ENCODE peak calls at places on chromosomes 6 and 20, in six cellular contexts. I, F, K, Q, Z and M are unnamed samples.

GRCh38 chr20:54132612-54133433 is 41.0 kb downstream of the CYP24A1 start:
- DNase-seq in K (no peak), F (peak), Q (no peak), Z (no peak), I (no peak), M (no peak)

GRCh38 chr6:136751991-136752390 is 40.3 kb downstream of the MAP3K5 start:
- DNase-seq in K (no peak), Z (no peak), I (no peak), Q (no peak), F (no peak), M (no peak)

GRCh38 chr6:161265975-161266374 is 7.9 kb downstream of the AGPAT4 start:
- DNase-seq in F (no peak), Q (no peak), K (no peak), Z (no peak), I (no peak), M (peak)

GRCh38 chr6:87705070-87705691 is 3.1 kb upstream of the AKIRIN2 start:
- DNase-seq in K (peak), I (no peak), Q (peak), Z (no peak), F (peak), M (no peak)

GRCh38 chr20:48649868-48650267 is 177.9 kb downstream of the PREX1 start:
- DNase-seq in Z (no peak), I (no peak), F (no peak), Q (no peak), K (no peak), M (no peak)

GRCh38 chr20:59031326-59032022 is 661 bp downstream of the ATP5F1E start:
- DNase-seq in F (peak), Z (no peak), K (no peak), Q (no peak), I (no peak), M (no peak)

GRCh38 chr20:24662286-24662685 is 192.9 kb downstream of the SYNDIG1 start:
- DNase-seq in Q (no peak), K (no peak), I (no peak), Z (no peak), F (no peak), M (no peak)

GRCh38 chr20:63594043-63594561 is 20.1 kb upstream of the HELZ2 start:
- DNase-seq in Q (no peak), I (no peak), F (no peak), K (no peak), Z (no peak), M (no peak)

GRCh38 chr6:149049230-149049629 is 268.3 kb upstream of the TAB2 start:
- DNase-seq in Z (no peak), I (no peak), Q (no peak), K (no peak), F (no peak), M (no peak)

GRCh38 chr6:26233608-26234420 is 131.2 kb upstream of the BTN3A2 start:
- DNase-seq in Z (no peak), K (peak), F (no peak), I (no peak), Q (peak), M (no peak)

GRCh38 chr6:3561745-3562144 is 104.9 kb upstream of the SLC22A23 start:
- DNase-seq in I (no peak), Z (no peak), F (peak), K (no peak), Q (no peak), M (no peak)

GRCh38 chr20:48747840-48748416 is 79.9 kb downstream of the PREX1 start:
- DNase-seq in K (no peak), Z (no peak), I (no peak), Q (no peak), F (no peak), M (no peak)

GRCh38 chr20:41247523-41248370 is 69.8 kb downstream of the ZHX3 start:
- DNase-seq in I (no peak), Q (no peak), K (no peak), Z (no peak), F (no peak), M (no peak)

GRCh38 chr6:18155273-18155863 is at the start of gene KDM1B:
- DNase-seq in I (peak), F (peak), K (peak), Q (peak), Z (peak), M (peak)

GRCh38 chr6:18151801-18152200 is 3.1 kb downstream of the TPMT start:
- DNase-seq in I (no peak), K (no peak), F (no peak), Z (no peak), Q (no peak), M (no peak)

GRCh38 chr6:18154507-18155272 is at the start of gene TPMT:
- DNase-seq in K (no peak), Z (no peak), I (no peak), F (no peak), Q (no peak), M (no peak)

GRCh38 chr6:18153311-18153703 is 1.6 kb downstream of the TPMT start:
- DNase-seq in F (no peak), I (no peak), K (no peak), Z (no peak), Q (no peak), M (no peak)

GRCh38 chr6:18155864-18156396 is 708 bp downstream of the KDM1B start:
- DNase-seq in I (peak), Z (peak), K (peak), Q (peak), F (peak), M (peak)
- TF ChIP-seq POLR2A in I (no peak), Z (no peak), K (no peak), Q (no peak), F (no peak), M (no peak)

DNA sequence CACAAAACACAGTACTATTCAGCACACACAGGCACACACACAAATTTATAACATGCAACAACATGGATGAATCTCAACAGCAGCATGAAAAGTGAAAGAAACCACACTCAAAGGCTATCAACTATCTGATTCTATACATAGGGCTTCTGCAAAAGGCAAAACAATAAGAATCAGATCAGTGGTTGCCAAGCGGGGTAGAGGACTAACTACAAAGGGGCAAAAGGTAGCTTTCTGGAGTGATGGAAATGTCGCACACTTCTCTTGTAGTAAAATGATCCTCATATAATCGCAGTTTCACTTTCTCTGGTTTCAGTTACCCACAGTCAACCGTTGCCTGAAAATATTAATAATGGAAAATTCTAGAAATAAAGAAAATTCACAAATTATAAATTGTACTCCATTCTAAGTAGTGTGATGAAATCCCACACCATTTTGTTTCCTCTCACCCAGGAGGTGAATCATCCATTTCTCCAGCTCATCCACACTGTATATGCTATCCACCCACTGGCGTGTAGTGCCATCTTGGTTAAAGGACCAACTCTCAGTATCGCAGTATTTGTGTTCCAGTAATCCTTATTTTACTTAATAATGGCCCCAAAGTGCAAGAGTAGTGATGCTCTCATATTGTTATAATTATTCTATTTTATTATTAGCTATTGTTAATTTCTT is 12.8 kb upstream of the PLN start:
- DNase-seq in K (no peak), I (no peak), Z (no peak), Q (no peak), F (no peak), M (no peak)
- TF ChIP-seq TAF1 in K (no peak), I (no peak), Z (no peak), Q (no peak), F (no peak), M (no peak)

DNA sequence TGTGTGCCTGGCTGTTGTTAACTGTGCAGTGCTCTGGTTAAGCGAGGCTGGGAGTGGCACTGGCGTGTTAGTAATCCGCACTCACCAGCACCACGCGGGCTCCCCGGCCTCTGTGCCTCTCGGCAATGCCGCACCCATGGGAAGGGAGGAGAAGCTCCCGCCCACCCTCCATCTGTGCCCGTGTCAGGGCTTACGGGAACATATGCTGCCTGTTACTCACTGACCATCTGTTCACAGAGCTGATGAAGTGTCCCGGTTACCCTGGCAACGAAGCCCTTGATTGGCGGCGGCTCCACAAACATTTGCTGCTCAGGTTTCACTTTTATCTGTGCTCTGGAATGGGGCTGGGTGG is 114.7 kb downstream of the PSMB1 start:
- DNase-seq in F (peak), Q (peak), Z (peak), K (no peak), I (peak), M (peak)
- TF ChIP-seq POLR2A in F (no peak), Q (no peak), Z (no peak), K (no peak), I (no peak), M (no peak)

GRCh38 chr20:2654831-2655230 is 2.4 kb downstream of the NOP56 start:
- DNase-seq in F (no peak), Z (no peak), I (no peak), Q (no peak), K (no peak), M (no peak)

GRCh38 chr20:2654384-2654822 is 2.0 kb downstream of the NOP56 start:
- DNase-seq in Z (no peak), Q (no peak), I (no peak), K (no peak), F (no peak), M (no peak)

GRCh38 chr20:2651772-2652723 is at the start of gene NOP56:
- DNase-seq in F (peak), I (peak), K (peak), Z (peak), Q (peak), M (peak)

GRCh38 chr20:2653511-2654383 is 1.3 kb downstream of the NOP56 start:
- DNase-seq in Z (no peak), Q (no peak), F (no peak), I (no peak), K (no peak), M (no peak)

GRCh38 chr20:2652724-2653510 is 485 bp downstream of the NOP56 start:
- DNase-seq in F (peak), Q (peak), I (no peak), Z (peak), K (no peak), M (peak)
- TF ChIP-seq TAF1 in F (peak), Q (no peak), I (no peak), Z (no peak), K (no peak), M (no peak)

DNA sequence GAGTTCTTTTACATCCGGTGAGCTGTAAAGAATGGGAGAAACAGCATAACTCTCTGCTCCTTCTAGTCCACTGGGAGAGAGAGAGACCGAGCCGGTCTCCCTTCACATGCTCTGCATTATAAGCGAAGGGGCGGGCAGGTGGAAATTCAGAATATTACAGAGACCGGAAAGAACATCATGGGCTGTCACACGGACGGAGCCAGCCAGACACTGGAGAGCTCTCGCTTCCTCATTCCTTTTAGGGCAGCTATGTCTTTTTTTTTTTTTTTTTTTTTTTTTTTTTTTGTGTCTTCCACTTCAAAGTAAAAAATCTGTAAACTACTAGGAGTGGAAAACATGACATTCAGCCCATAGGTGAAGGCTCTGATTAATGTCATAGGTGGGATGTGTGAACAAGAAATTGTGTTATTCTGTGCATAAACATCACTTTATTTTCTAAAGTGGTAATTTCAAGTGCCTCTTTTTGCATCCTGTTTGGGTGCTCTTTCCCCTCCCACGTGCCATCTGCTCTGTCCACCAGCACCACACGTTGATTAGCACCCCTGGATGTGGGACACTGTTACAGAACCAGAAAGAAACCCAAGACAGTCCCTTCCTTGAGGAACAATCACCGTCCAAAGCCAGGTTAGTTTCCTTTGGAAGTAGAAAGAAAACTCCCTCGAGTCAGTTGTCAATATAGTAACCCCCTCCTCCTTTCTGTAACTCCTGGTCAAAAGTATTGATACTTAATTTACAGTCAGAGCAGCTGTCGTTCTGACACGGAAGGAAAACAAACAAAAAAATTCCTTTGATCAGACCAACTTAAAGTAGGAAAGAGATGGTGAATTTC is at the start of gene TAGAP:
- DNase-seq in F (no peak), K (peak), Z (peak), Q (no peak), I (no peak), M (peak)
- TF ChIP-seq POLR2A in F (no peak), K (peak), Z (peak), Q (no peak), I (no peak), M (peak)